ENCODE peak calls at places on chromosomes 6 and 20, in five cellular contexts. I is HCT116, A is type B pancreatic cell, Z is nephron progenitor cell, V is GM20000. Y is an unnamed sample.

GRCh38 chr6:4281341-4282293 is 146.2 kb upstream of the ECI2 start:
- DNase-seq in A (no peak), Z (peak; percentile 56), V (peak; percentile 60), I (no peak), Y (peak; percentile 61)

GRCh38 chr6:3848380-3848779 is 793 bp upstream of the FAM50B start:
- DNase-seq in Z (no peak), I (no peak), V (no peak), A (no peak), Y (no peak)

GRCh38 chr6:43269273-43270007 is 26.2 kb downstream of the TTBK1 start:
- DNase-seq in Z (peak; percentile 56), V (no peak), I (no peak), A (no peak), Y (no peak)

GRCh38 chr6:11989376-11989775 is 22.7 kb upstream of the HIVEP1 start:
- DNase-seq in Z (no peak), A (no peak), V (no peak), I (no peak), Y (no peak)

GRCh38 chr6:125014157-125014957 is 52.1 kb downstream of the RNF217 start:
- DNase-seq in A (no peak), I (no peak), V (no peak), Z (no peak), Y (no peak)

GRCh38 chr6:116096979-116097816 is 3.5 kb upstream of the NT5DC1 start:
- DNase-seq in I (no peak), A (no peak), V (no peak), Z (no peak), Y (no peak)

GRCh38 chr6:35489995-35490791 is 6.7 kb downstream of the TEAD3 start:
- DNase-seq in A (no peak), V (no peak), I (no peak), Z (peak; percentile 80), Y (no peak)

GRCh38 chr6:41494212-41495115 is 51.7 kb upstream of the FOXP4 start:
- DNase-seq in Z (no peak), I (no peak), A (no peak), V (no peak), Y (no peak)

GRCh38 chr6:30483677-30484279 is 5.5 kb upstream of the HLA-E start:
- DNase-seq in I (peak; percentile 54), A (no peak), Z (peak; percentile 36), V (no peak), Y (no peak)

GRCh38 chr6:28424163-28424562 is 19.1 kb downstream of the ZSCAN23 start:
- DNase-seq in V (no peak), Z (no peak), I (no peak), A (no peak), Y (no peak)

GRCh38 chr6:35089216-35089934 is 51.8 kb downstream of the TCP11 start:
- DNase-seq in V (peak; percentile 4), Z (no peak), I (no peak), A (no peak), Y (no peak)

GRCh38 chr6:55445648-55446204 is 118.5 kb downstream of the GFRAL start:
- DNase-seq in Z (peak; percentile 10), I (peak; percentile 8), A (no peak), V (no peak), Y (no peak)

GRCh38 chr20:49750611-49751396 is 37.1 kb upstream of the B4GALT5 start:
- DNase-seq in I (no peak), A (no peak), Z (no peak), V (peak; percentile 59), Y (peak; percentile 74)

GRCh38 chr6:119476024-119476423 is 126.5 kb upstream of the MAN1A1 start:
- DNase-seq in I (no peak), Z (no peak), V (no peak), A (no peak), Y (no peak)

GRCh38 chr20:11917663-11918062 is at the start of gene BTBD3:
- DNase-seq in V (peak; percentile 40), Z (no peak), I (no peak), A (no peak), Y (no peak)

GRCh38 chr20:46099491-46100287 is 9.9 kb upstream of the NCOA5 start:
- DNase-seq in Z (peak; percentile 32), A (no peak), I (no peak), V (peak; percentile 47), Y (no peak)
- TF ChIP-seq CTCF in Z (no peak), A (no peak), I (no peak), V (peak; percentile 37), Y (peak; percentile 46)

GRCh38 chr6:39793528-39793927 is 1.4 kb downstream of the DAAM2 start:
- DNase-seq in V (no peak), I (no peak), Z (no peak), A (no peak), Y (no peak)

GRCh38 chr6:39792501-39793450 is 600 bp downstream of the DAAM2 start:
- DNase-seq in A (no peak), V (no peak), Z (peak; percentile 21), I (no peak), Y (no peak)

GRCh38 chr6:39790772-39791171 is 1.4 kb upstream of the DAAM2 start:
- DNase-seq in Z (no peak), V (no peak), A (no peak), I (no peak), Y (no peak)

GRCh38 chr6:39791850-39792500 is at the start of gene DAAM2:
- DNase-seq in I (no peak), A (peak; percentile 76), V (peak; percentile 14), Z (peak; percentile 80), Y (no peak)

GRCh38 chr6:39791311-39791710 is 865 bp upstream of the DAAM2 start:
- DNase-seq in I (no peak), A (no peak), Z (no peak), V (no peak), Y (no peak)
- TF ChIP-seq CTCF in I (no peak), A (no peak), Z (no peak), V (no peak), Y (no peak)

GRCh38 chr6:26196846-26197683 is 109.8 kb downstream of the HFE start:
- DNase-seq in I (peak; percentile 75), A (peak; percentile 76), Z (peak; percentile 65), V (peak; percentile 82), Y (peak; percentile 95)
- TF ChIP-seq CTCF in I (no peak), A (no peak), Z (no peak), V (no peak), Y (no peak)

DNA sequence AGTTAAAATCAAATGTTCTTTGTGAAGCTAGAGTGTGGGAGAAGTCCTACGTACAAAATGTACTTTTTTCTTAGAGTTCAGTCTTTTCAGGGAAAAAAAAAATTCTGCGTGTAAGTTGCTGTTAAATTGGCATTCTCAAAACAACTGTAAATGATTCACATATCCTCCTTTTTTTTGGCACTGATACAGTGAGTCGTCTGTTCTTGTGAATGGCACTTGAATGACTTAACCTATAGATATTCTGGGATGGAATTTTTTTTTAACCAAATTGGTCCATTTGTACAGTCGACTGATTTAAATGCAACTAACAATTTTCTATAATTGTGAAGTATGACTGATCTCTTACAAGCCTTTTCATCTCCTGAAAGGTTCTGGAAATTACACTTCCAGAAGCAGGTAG is 5.5 kb upstream of the JAG1 start:
- DNase-seq in Z (no peak), V (no peak), I (no peak), A (no peak), Y (no peak)
- TF ChIP-seq CTCF in Z (no peak), V (no peak), I (no peak), A (no peak), Y (no peak)

DNA sequence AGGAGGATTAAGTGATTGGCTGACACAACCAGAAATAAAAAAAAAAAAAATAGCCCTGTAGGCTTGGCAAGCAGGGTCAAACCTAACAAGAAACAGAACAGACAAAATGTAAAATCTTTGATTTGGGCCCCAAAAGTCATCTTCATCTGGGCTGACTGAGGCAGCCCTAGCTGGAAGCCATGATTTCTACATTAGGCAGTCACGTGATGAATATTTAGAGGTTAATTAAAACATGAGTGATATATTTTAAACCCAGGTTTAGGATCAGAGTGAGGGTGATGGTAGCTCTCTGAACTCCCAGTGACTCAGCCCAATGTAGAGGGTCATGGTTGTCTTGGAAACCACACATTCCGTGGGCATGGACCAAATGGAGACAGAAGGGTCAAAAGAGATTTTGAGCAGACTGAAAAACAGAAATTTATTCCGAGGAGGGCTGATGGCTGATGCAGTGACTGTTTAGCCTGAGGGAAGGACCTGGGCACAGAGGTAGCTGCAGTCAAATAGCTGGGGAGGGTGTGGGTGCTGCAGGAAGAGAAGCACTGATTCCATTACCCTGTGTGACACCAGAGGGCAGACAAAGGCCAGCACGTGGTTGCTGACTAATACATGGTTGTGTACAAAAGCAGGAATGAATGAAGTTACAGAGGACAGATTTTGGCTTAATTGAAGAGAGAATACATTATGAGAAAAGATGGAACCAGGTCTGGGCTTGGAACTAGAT is 573.1 kb upstream of the CHD6 start:
- DNase-seq in A (no peak), V (no peak), I (no peak), Z (no peak), Y (no peak)
- TF ChIP-seq CTCF in A (no peak), V (no peak), I (no peak), Z (no peak), Y (peak; percentile 31)

GRCh38 chr6:44297063-44298038 is 15.8 kb downstream of the AARS2 start:
- DNase-seq in Z (peak; percentile 80), V (no peak), I (no peak), A (no peak), Y (no peak)

GRCh38 chr6:44301106-44301505 is 12.0 kb downstream of the AARS2 start:
- DNase-seq in I (no peak), V (no peak), A (no peak), Z (no peak), Y (no peak)

GRCh38 chr6:44300424-44300823 is 12.7 kb downstream of the AARS2 start:
- DNase-seq in A (no peak), V (no peak), Z (no peak), I (no peak), Y (no peak)

GRCh38 chr6:44298864-44299263 is 14.3 kb downstream of the AARS2 start:
- DNase-seq in V (no peak), I (no peak), Z (no peak), A (no peak), Y (no peak)

GRCh38 chr6:44298055-44298803 is 14.9 kb downstream of the AARS2 start:
- DNase-seq in Z (no peak), V (no peak), A (no peak), I (no peak), Y (no peak)
- TF ChIP-seq CTCF in Z (no peak), V (no peak), A (peak; percentile 53), I (no peak), Y (peak; percentile 10)

DNA sequence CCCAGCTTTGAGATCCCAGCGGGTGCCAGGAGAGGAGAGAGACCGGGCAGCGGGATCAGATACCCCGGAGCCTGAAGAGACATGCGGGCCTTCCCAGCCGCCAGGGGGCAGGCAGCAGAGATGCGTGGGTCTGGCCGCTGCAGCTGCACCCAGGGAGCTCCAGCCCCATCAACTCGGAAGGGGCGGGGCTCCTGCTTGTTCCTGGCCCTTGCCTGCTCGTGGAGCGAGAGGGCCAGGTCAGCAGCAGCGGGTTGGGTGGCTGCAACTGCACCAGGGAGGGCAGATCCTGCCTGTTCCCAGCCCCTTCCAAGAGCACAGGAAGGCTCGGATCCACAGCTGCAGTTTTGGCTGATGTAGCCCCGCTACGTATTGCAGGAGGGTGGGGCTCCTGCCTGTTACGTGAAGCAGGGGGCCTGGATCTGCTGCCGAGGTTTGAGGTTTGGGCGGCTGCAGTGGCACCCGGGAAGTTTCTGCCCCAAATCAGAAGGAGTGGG is 532.8 kb downstream of the RFPL4B start:
- DNase-seq in I (no peak), Z (no peak), V (no peak), A (no peak), Y (no peak)
- TF ChIP-seq CTCF in I (no peak), Z (no peak), V (no peak), A (peak; percentile 67), Y (no peak)

GRCh38 chr6:2482773-2483172 is 237.4 kb upstream of the GMDS start:
- DNase-seq in Z (no peak), I (peak; percentile 19), V (no peak), A (no peak), Y (no peak)
- TF ChIP-seq CTCF in Z (no peak), I (no peak), V (no peak), A (peak; percentile 19), Y (no peak)

Y was measured in GM12864.